ENCODE peak calls at places on chromosomes 12 and 14, in seven cellular contexts. T is G401, V is left ventricle myocardium inferior, I is mucosa of descending colon, P is AG09309, H is cardiac muscle cell, J is iris pigment epithelial cell. W is an unnamed sample.

GRCh38 chr12:127060933-127061332 is 1206.0 kb upstream of the TMEM132C start:
- DNase-seq in T (no peak), V (no peak), I (no peak), P (no peak), H (no peak), J (no peak), W (no peak)

GRCh38 chr12:89524201-89525001 is at the start of gene GALNT4:
- DNase-seq in T (peak), V (peak), I (peak), P (peak), H (peak), J (peak), W (peak)

GRCh38 chr12:99390707-99391106 is 256.8 kb upstream of the GARIN6 start:
- DNase-seq in T (peak), V (no peak), I (no peak), P (no peak), H (peak), J (no peak), W (no peak)

GRCh38 chr12:57010627-57011224 is 4.4 kb upstream of the ZBTB39 start:
- DNase-seq in T (no peak), V (no peak), I (no peak), P (no peak), H (no peak), J (no peak), W (no peak)

GRCh38 chr14:65444230-65444629 is 31.7 kb downstream of the FUT8 start:
- DNase-seq in T (no peak), V (no peak), I (no peak), P (no peak), H (no peak), J (no peak), W (no peak)

GRCh38 chr14:102945346-102946130 is 23.1 kb downstream of the AMN start:
- DNase-seq in T (no peak), V (no peak), I (peak), P (no peak), H (no peak), J (no peak), W (no peak)

GRCh38 chr12:10554228-10554970 is 48.7 kb downstream of the EIF2S3B start:
- DNase-seq in T (no peak), V (no peak), I (no peak), P (no peak), H (no peak), J (no peak), W (no peak)

GRCh38 chr12:19186722-19187661 is 57.5 kb downstream of the PLEKHA5 start:
- DNase-seq in T (peak), V (no peak), I (no peak), P (no peak), H (peak), J (peak), W (peak)

GRCh38 chr12:75974323-75975273 is 57.0 kb downstream of the PHLDA1 start:
- DNase-seq in T (no peak), V (no peak), I (no peak), P (no peak), H (no peak), J (no peak), W (no peak)

GRCh38 chr12:102478416-102479098 is 1.8 kb downstream of the IGF1 start:
- DNase-seq in T (no peak), V (no peak), I (no peak), P (no peak), H (no peak), J (no peak), W (no peak)

GRCh38 chr14:63672417-63673180 is 30.9 kb upstream of the WDR89 start:
- DNase-seq in T (no peak), V (no peak), I (no peak), P (no peak), H (no peak), J (peak), W (no peak)

GRCh38 chr12:87329076-87329863 is 699.9 kb downstream of the C12orf50 start:
- DNase-seq in T (no peak), V (no peak), I (no peak), P (no peak), H (peak), J (no peak), W (no peak)

GRCh38 chr12:114888458-114888857 is 204.5 kb upstream of the TBX3 start:
- DNase-seq in T (no peak), V (no peak), I (no peak), P (no peak), H (peak), J (peak), W (no peak)

GRCh38 chr14:68780358-68781160 is 12.3 kb downstream of the ZFP36L1 start:
- DNase-seq in T (peak), V (peak), I (peak), P (no peak), H (peak), J (peak), W (no peak)

GRCh38 chr12:55820679-55821078 is 2.8 kb downstream of the ORMDL2 start:
- DNase-seq in T (no peak), V (no peak), I (no peak), P (no peak), H (peak), J (peak), W (no peak)

GRCh38 chr14:105617201-105617777 is 90.9 kb downstream of the TMEM121 start:
- DNase-seq in T (no peak), V (no peak), I (no peak), P (no peak), H (no peak), J (no peak), W (no peak)

GRCh38 chr12:5173511-5174011 is 129.9 kb downstream of the KCNA5 start:
- DNase-seq in T (no peak), V (no peak), I (no peak), P (no peak), H (no peak), J (no peak), W (no peak)

GRCh38 chr12:5965950-5966383 is 20.9 kb upstream of the ANO2 start:
- DNase-seq in T (peak), V (peak), I (peak), P (peak), H (peak), J (peak), W (peak)

GRCh38 chr12:80937391-80938238 is at the start of gene LIN7A:
- DNase-seq in T (peak), V (peak), I (peak), P (no peak), H (peak), J (peak), W (no peak)

GRCh38 chr14:50342211-50343080 is 30.3 kb downstream of the DMAC2L start:
- DNase-seq in T (peak), V (peak), I (peak), P (peak), H (peak), J (peak), W (peak)

GRCh38 chr14:25007832-25008231 is 42.1 kb downstream of the STXBP6 start:
- DNase-seq in T (peak), V (no peak), I (no peak), P (no peak), H (no peak), J (no peak), W (no peak)

GRCh38 chr12:48816148-48816854 is 2.0 kb upstream of the CACNB3 start:
- DNase-seq in T (peak), V (no peak), I (no peak), P (no peak), H (peak), J (no peak), W (no peak)

GRCh38 chr12:9718968-9719367 is 13.9 kb downstream of the CLECL1 start:
- DNase-seq in T (no peak), V (no peak), I (no peak), P (no peak), H (no peak), J (no peak), W (no peak)

GRCh38 chr14:29587761-29588160 is 339.9 kb downstream of the PRKD1 start:
- DNase-seq in T (no peak), V (no peak), I (no peak), P (no peak), H (peak), J (peak), W (no peak)

GRCh38 chr14:105349992-105350391 is 35.4 kb downstream of the PACS2 start:
- DNase-seq in T (no peak), V (no peak), I (no peak), P (no peak), H (no peak), J (no peak), W (no peak)

GRCh38 chr12:112506513-112507166 is 87.9 kb downstream of the PTPN11 start:
- DNase-seq in T (no peak), V (no peak), I (no peak), P (no peak), H (no peak), J (no peak), W (no peak)

GRCh38 chr12:89506050-89506449 is 18.5 kb downstream of the GALNT4 start:
- DNase-seq in T (no peak), V (no peak), I (no peak), P (no peak), H (no peak), J (no peak), W (no peak)

GRCh38 chr12:10184261-10184843 is 5.5 kb downstream of the TMEM52B start:
- DNase-seq in T (no peak), V (no peak), I (no peak), P (no peak), H (peak), J (peak), W (peak)

GRCh38 chr12:105613269-105613668 is 282.8 kb downstream of the C12orf75 start:
- DNase-seq in T (no peak), V (no peak), I (no peak), P (no peak), H (no peak), J (no peak), W (no peak)

GRCh38 chr12:104494137-104494815 is 37.5 kb downstream of the CHST11 start:
- DNase-seq in T (no peak), V (no peak), I (no peak), P (no peak), H (peak), J (peak), W (no peak)

GRCh38 chr12:57632369-57632897 is 568 bp downstream of the B4GALNT1 start:
- DNase-seq in T (peak), V (no peak), I (no peak), P (no peak), H (no peak), J (no peak), W (no peak)